ENCODE peak calls at places on chromosomes 4 and X, in six cellular contexts. I is transverse colon, S is ovary, E is A549, A is SK-N-SH, D is GM12878. M is an unnamed sample.

GRCh38 chr4:1058997-1059665 is 47.7 kb downstream of the FGFRL1 start:
- DNase-seq in I (no peak), S (peak; percentile 23), E (no peak), A (no peak), D (no peak), M (no peak)

GRCh38 chr4:168621806-168622589 is 125.1 kb downstream of the PALLD start:
- DNase-seq in I (no peak), S (no peak), E (no peak), A (no peak), D (no peak), M (no peak)

GRCh38 chr4:28490669-28491068 is 1630.0 kb downstream of the STIM2 start:
- DNase-seq in I (no peak), S (no peak), E (no peak), A (no peak), D (no peak), M (no peak)

GRCh38 chr4:2220016-2220620 is 21.8 kb downstream of the HAUS3 start:
- DNase-seq in I (peak; percentile 75), S (peak; percentile 79), E (peak; percentile 56), A (peak; percentile 63), D (peak; percentile 24), M (peak; percentile 78)

GRCh38 chr4:39697740-39698423 is at the start of gene UBE2K:
- DNase-seq in I (peak; percentile 91), S (peak; percentile 94), E (peak; percentile 81), A (peak; percentile 97), D (no peak), M (peak; percentile 92)

GRCh38 chr4:10095296-10095991 is 21.2 kb downstream of the WDR1 start:
- DNase-seq in I (no peak), S (no peak), E (no peak), A (no peak), D (no peak), M (no peak)

GRCh38 chr4:170589597-170590191 is 499.9 kb upstream of the AADAT start:
- DNase-seq in I (no peak), S (no peak), E (peak; percentile 31), A (peak; percentile 41), D (peak; percentile 37), M (no peak)

GRCh38 chrX:107025538-107025937 is 25.5 kb upstream of the MORC4 start:
- DNase-seq in I (no peak), S (no peak), E (peak; percentile 38), A (peak; percentile 36), D (no peak), M (no peak)

GRCh38 chr4:25563071-25563564 is 92.5 kb upstream of the SLC34A2 start:
- DNase-seq in I (no peak), S (no peak), E (peak; percentile 69), A (no peak), D (no peak), M (no peak)

GRCh38 chr4:69749771-69750170 is 10.6 kb downstream of the SULT1B1 start:
- DNase-seq in I (no peak), S (no peak), E (no peak), A (no peak), D (no peak), M (no peak)

GRCh38 chr4:41575665-41576064 is 37.7 kb downstream of the LIMCH1 start:
- DNase-seq in I (no peak), S (no peak), E (no peak), A (no peak), D (no peak), M (no peak)

GRCh38 chr4:38004887-38005286 is 44.7 kb downstream of the PTTG2 start:
- DNase-seq in I (no peak), S (peak; percentile 54), E (no peak), A (no peak), D (no peak), M (no peak)

GRCh38 chr4:99885063-99885664 is 9.1 kb downstream of the LAMTOR3 start:
- DNase-seq in I (no peak), S (no peak), E (peak; percentile 51), A (peak; percentile 23), D (no peak), M (no peak)

GRCh38 chr4:174828845-174829701 is at the start of gene GLRA3:
- DNase-seq in I (peak; percentile 15), S (peak; percentile 34), E (peak; percentile 81), A (peak; percentile 79), D (no peak), M (peak; percentile 36)

GRCh38 chrX:45454235-45454634 is 253.6 kb upstream of the DIPK2B start:
- DNase-seq in I (no peak), S (no peak), E (no peak), A (no peak), D (no peak), M (no peak)

GRCh38 chr4:98524271-98524670 is 134.1 kb downstream of the TSPAN5 start:
- DNase-seq in I (no peak), S (no peak), E (no peak), A (no peak), D (no peak), M (no peak)

GRCh38 chr4:53043096-53043495 is 181.0 kb downstream of the RASL11B start:
- DNase-seq in I (no peak), S (no peak), E (no peak), A (no peak), D (no peak), M (no peak)

GRCh38 chr4:100288167-100288566 is 97.9 kb upstream of the DDIT4L start:
- DNase-seq in I (no peak), S (no peak), E (peak; percentile 3), A (no peak), D (no peak), M (no peak)

GRCh38 chr4:6298852-6299251 is 29.2 kb downstream of the WFS1 start:
- DNase-seq in I (no peak), S (no peak), E (no peak), A (no peak), D (no peak), M (no peak)

GRCh38 chr4:6301732-6302442 is 32.2 kb downstream of the WFS1 start:
- DNase-seq in I (no peak), S (no peak), E (no peak), A (no peak), D (no peak), M (no peak)

GRCh38 chr4:6301051-6301731 is 31.5 kb downstream of the WFS1 start:
- DNase-seq in I (no peak), S (no peak), E (no peak), A (no peak), D (no peak), M (no peak)

GRCh38 chr4:6299875-6300274 is 30.2 kb downstream of the WFS1 start:
- DNase-seq in I (no peak), S (no peak), E (no peak), A (no peak), D (no peak), M (no peak)

DNA sequence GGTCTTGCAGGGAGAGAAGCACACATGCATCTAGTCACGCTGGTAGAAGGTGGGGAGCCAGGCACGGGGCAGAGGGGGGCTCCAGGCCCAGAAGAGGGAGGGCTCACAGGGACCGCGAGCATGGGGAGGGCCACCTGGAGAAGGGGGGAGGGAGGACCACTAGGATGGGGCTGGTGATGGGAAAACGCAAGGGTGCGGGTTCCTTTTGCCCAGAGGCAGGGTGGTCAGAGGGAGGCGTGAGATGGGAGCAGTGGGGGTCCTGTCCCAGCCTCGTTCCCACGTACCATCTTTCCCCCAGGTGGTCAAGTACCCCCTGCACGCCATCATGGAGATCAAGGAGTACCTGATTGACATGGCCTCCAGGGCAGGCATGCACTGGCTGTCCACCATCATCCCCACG is 30.7 kb downstream of the WFS1 start:
- DNase-seq in I (no peak), S (no peak), E (no peak), A (no peak), D (no peak), M (no peak)
- H3K4me1 ChIP-seq in I (no peaks in the 10 kb centered on the region), S (peaks cover 6% of the 10 kb centered on the region), E (no peaks in the 10 kb centered on the region), A (no peaks in the 10 kb centered on the region), D (no peaks in the 10 kb centered on the region), M (no peaks in the 10 kb centered on the region)

GRCh38 chr4:76767983-76768382 is 130.0 kb downstream of the SOWAHB start:
- DNase-seq in I (no peak), S (no peak), E (peak; percentile 19), A (no peak), D (no peak), M (no peak)

DNA sequence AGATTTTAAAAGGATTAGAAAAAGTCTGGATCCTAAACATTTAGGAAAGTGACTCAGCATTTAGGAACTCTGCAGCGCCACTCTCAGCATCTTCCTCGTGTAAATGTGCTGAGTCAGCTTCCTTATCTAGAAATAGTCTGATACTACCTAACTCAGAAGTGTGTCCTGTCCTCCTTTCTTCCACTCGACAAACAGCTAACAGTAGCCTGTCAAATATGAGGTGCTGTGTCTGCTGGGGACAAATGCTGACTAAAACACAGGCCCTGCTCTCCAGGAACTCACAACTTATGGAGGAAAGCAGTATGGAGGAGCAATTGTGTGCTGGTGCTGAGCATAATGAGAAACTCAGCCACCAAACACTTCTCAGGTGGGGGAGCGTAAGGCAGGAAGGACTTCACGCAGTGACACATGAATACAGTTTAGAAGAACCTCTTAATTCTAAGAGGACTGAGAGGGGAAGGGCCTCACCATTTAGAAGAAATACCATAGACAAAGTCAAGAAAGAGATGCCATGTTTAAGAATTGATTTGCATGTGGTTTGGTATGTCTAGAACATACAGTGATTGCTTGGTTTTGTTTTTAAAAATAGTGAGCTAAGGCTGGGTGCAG is 125.3 kb downstream of the SOWAHB start:
- DNase-seq in I (no peak), S (no peak), E (peak; percentile 27), A (no peak), D (peak; percentile 28), M (no peak)
- TF ChIP-seq EP300 in I (no peak), S (no peak), E (no peak), A (peak; percentile 18), D (no peak), M (no peak)

DNA sequence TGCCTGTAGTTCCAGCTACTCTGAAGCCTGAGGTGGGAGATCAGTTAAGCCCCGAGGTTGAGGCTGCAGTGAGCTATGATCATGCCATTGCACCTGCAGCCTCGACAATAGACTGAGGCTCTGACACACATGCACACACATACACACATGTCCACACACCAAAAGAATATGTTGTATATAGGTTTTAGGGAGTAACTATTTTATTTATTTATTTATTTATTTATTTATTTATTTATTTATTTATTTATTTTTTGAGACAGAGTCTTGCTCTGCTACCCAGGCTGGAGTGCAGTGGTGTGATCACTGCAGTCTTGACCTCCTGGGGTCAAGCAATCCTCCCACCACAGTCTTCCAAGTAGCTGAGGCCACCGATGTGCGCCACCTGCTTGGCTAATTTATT is 78.3 kb downstream of the DCLK2 start:
- DNase-seq in I (no peak), S (no peak), E (no peak), A (no peak), D (no peak), M (no peak)
- H3K4me1 ChIP-seq in I (no peaks in the 10 kb centered on the region), S (peaks cover 5% of the 10 kb centered on the region), E (peaks cover 12% of the 10 kb centered on the region), A (peaks cover 8% of the 10 kb centered on the region), D (no peaks in the 10 kb centered on the region), M (no peaks in the 10 kb centered on the region)

GRCh38 chr4:152104846-152105462 is 344.1 kb upstream of the GATB start:
- DNase-seq in I (no peak), S (no peak), E (no peak), A (no peak), D (no peak), M (no peak)
- TF ChIP-seq EP300 in I (no peak), S (no peak), E (no peak), A (no peak), D (no peak), M (no peak)